ENCODE peak calls at places on chromosomes 2 and 18, in ten cellular contexts. E is A549, Q is SK-N-SH, G is sigmoid colon, K is K562, P is upper lobe of left lung, U is HepG2, B is ovary, M is transverse colon, Z is GM12878. R is an unnamed sample.

GRCh38 chr2:1157107-1157506 is 206.5 kb downstream of the SNTG2 start:
- DNase-seq in E (no peak), Q (no peak), G (no peak), K (no peak), P (peak; percentile 58), U (no peak), B (no peak), M (no peak), Z (no peak), R (no peak)

GRCh38 chr2:211879323-211879722 is 659.3 kb downstream of the ERBB4 start:
- DNase-seq in E (no peak), Q (peak; percentile 10), G (no peak), K (no peak), P (no peak), U (no peak), B (no peak), M (no peak), Z (no peak), R (no peak)

GRCh38 chr2:207239754-207240494 is 74.2 kb upstream of the KLF7 start:
- DNase-seq in E (no peak), Q (no peak), G (no peak), K (no peak), P (no peak), U (no peak), B (no peak), M (no peak), Z (no peak), R (no peak)

GRCh38 chr2:27262379-27263286 is at the start of gene SLC30A3:
- DNase-seq in E (peak; percentile 64), Q (peak; percentile 97), G (peak; percentile 71), K (peak; percentile 99), P (peak; percentile 93), U (no peak), B (peak; percentile 59), M (peak; percentile 71), Z (no peak), R (no peak)

GRCh38 chr18:57898506-57899124 is 95.5 kb upstream of the ATP8B1 start:
- DNase-seq in E (peak; percentile 16), Q (no peak), G (no peak), K (no peak), P (no peak), U (no peak), B (no peak), M (no peak), Z (no peak), R (no peak)

GRCh38 chr2:97870396-97870843 is 125.3 kb downstream of the TMEM131 start:
- DNase-seq in E (peak; percentile 41), Q (no peak), G (no peak), K (no peak), P (no peak), U (peak; percentile 65), B (no peak), M (no peak), Z (peak; percentile 87), R (no peak)

GRCh38 chr2:241391892-241392665 is 36.0 kb downstream of the FARP2 start:
- DNase-seq in E (peak; percentile 52), Q (peak; percentile 17), G (no peak), K (no peak), P (no peak), U (peak; percentile 73), B (no peak), M (peak; percentile 28), Z (no peak), R (no peak)

GRCh38 chr2:95292623-95293260 is 4.4 kb upstream of the KCNIP3 start:
- DNase-seq in E (no peak), Q (no peak), G (no peak), K (no peak), P (no peak), U (no peak), B (no peak), M (no peak), Z (no peak), R (no peak)

DNA sequence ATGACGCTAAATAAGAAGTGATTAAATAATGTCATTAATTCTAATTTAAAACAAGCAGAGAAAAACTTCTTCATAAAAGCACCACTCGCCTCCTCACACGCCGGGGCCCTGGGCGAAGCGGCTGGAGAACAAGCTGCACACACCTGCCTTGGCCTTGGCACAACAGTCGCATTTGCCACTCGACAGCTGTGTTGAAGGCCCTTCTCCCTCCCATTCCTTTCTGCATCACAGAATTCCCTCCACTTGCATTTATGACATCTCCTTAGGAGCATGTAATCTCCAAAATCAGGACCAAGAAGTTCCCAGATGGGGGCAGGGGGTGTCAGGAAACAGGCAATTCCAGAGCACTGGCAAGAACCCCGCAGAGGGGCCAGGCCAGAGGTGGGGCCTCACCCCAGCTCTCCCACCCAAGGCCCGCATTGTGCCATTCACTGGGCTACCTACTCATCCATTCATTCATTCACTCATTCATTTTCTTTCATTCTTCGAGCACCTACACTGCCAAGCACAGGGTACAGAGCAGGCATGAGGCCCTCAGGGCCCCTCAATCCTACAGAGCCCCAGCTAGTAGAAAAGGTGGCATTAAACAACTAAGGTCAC is 6.4 kb downstream of the HDAC4 start:
- DNase-seq in E (no peak), Q (no peak), G (peak; percentile 63), K (no peak), P (no peak), U (no peak), B (peak; percentile 18), M (no peak), Z (no peak), R (peak; percentile 35)
- TF ChIP-seq EP300 in E (no peak), Q (no peak), G (no peak), K (no peak), P (no peak), U (no peak), B (no peak), M (no peak), Z (no peak), R (no peak)

DNA sequence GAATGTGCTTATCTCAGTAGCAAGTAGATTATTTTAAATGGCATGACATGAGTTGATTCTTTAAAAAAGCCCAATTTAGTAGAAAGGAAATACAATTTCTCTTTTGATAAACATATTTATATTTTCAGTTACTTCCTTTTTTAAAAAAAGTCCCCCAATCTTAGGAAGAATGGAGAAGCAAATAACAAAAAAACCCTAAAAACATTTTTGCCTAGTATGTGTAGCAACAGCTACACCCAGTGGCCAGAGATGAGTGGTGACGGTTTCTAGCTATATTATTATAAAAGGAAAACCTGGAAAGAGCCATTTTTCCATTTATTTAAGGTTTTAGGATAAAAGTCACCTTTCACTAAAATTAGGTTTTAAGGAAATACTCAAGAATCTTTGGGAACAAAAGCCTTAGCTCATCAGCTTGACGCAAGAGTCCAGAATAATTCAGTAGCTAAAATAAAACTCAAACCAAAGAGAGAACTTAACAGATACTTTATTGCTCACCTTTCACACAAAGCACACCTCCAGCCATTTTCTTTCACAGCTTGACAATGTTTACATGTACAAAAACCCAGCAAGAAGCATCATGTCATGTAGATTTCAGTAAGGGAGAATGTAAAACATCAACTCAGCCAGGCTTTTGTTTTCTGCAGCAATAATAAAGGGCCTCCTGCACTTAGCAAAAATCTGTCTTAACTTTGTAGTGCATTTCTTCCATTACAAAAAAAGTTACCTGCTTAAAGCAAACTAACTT is 15.7 kb downstream of the FAM98A start:
- DNase-seq in E (peak; percentile 46), Q (peak; percentile 57), G (no peak), K (peak; percentile 34), P (no peak), U (peak; percentile 36), B (no peak), M (no peak), Z (peak; percentile 26), R (no peak)
- TF ChIP-seq EP300 in E (no peak), Q (no peak), G (no peak), K (no peak), P (no peak), U (no peak), B (no peak), M (no peak), Z (no peak), R (no peak)

GRCh38 chr2:165746501-165746900 is 47.5 kb downstream of the GALNT3 start:
- DNase-seq in E (no peak), Q (no peak), G (no peak), K (no peak), P (no peak), U (no peak), B (no peak), M (no peak), Z (no peak), R (no peak)

GRCh38 chr2:165743442-165743841 is 50.6 kb downstream of the GALNT3 start:
- DNase-seq in E (no peak), Q (no peak), G (no peak), K (no peak), P (no peak), U (no peak), B (no peak), M (no peak), Z (peak; percentile 5), R (no peak)

DNA sequence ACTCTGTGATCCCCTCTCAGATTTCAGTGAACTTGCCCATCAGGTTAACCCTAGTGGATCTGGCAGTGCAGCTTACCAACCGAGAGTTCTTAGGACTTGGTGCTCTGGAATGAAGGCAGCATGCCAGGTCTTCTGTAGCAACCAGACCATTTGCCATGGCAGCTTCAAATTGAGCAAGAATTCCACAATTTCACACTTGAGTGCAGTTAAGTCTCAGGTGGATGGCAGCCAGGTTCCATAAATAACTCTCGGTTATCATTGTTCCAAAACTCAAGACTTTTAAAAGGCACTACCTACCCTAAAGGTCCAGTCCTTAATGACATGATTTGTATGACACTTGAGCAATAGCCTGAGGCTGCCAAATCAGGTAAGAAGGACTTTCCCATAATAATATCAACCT is 48.1 kb downstream of the GALNT3 start:
- DNase-seq in E (no peak), Q (no peak), G (no peak), K (no peak), P (no peak), U (no peak), B (no peak), M (no peak), Z (no peak), R (no peak)
- TF ChIP-seq EP300 in E (no peak), Q (no peak), G (no peak), K (no peak), P (no peak), U (no peak), B (no peak), M (no peak), Z (no peak), R (no peak)

GRCh38 chr2:137002911-137003310 is 237.6 kb downstream of the THSD7B start:
- DNase-seq in E (no peak), Q (no peak), G (no peak), K (no peak), P (no peak), U (no peak), B (no peak), M (no peak), Z (no peak), R (no peak)
- TF ChIP-seq EP300 in E (no peak), Q (no peak), G (no peak), K (no peak), P (no peak), U (no peak), B (no peak), M (no peak), Z (no peak), R (no peak)